ENCODE peak calls at places on chromosome X, in nine cellular contexts. One of them, this sample, is unnamed.

GRCh38 chrX:24646745-24647182 is 383 bp downstream of the PCYT1B start:
- DNase-seq in tibial artery: no peak
- DNase-seq in upper lobe of right lung: no peak
- DNase-seq in heart right ventricle: no peak
- DNase-seq in hepatocyte: peak
- DNase-seq in mammary epithelial cell: no peak
- DNase-seq in breast epithelium: no peak
- DNase-seq in HCT116: no peak
- DNase-seq in IMR-90: no peak
- DNase-seq in this sample: no peak

GRCh38 chrX:81304545-81304944 is 102.6 kb downstream of the SH3BGRL start:
- DNase-seq in breast epithelium: no peak
- DNase-seq in IMR-90: no peak
- DNase-seq in upper lobe of right lung: no peak
- DNase-seq in heart right ventricle: no peak
- DNase-seq in tibial artery: no peak
- DNase-seq in hepatocyte: no peak
- DNase-seq in mammary epithelial cell: no peak
- DNase-seq in HCT116: no peak
- DNase-seq in this sample: no peak

GRCh38 chrX:150268839-150269238 is 94.3 kb upstream of the MAMLD1 start:
- DNase-seq in upper lobe of right lung: no peak
- DNase-seq in breast epithelium: no peak
- DNase-seq in hepatocyte: no peak
- DNase-seq in IMR-90: no peak
- DNase-seq in tibial artery: no peak
- DNase-seq in HCT116: no peak
- DNase-seq in mammary epithelial cell: no peak
- DNase-seq in heart right ventricle: no peak
- DNase-seq in this sample: no peak

GRCh38 chrX:54495814-54496516 is at the start of gene FGD1:
- DNase-seq in breast epithelium: peak
- DNase-seq in upper lobe of right lung: peak
- DNase-seq in IMR-90: peak
- DNase-seq in tibial artery: peak
- DNase-seq in heart right ventricle: peak
- DNase-seq in HCT116: no peak
- DNase-seq in mammary epithelial cell: peak
- DNase-seq in hepatocyte: peak
- DNase-seq in this sample: peak

GRCh38 chrX:42544883-42545282 is 233.1 kb downstream of the PPP1R2C start:
- DNase-seq in heart right ventricle: no peak
- DNase-seq in tibial artery: no peak
- DNase-seq in HCT116: no peak
- DNase-seq in mammary epithelial cell: no peak
- DNase-seq in hepatocyte: no peak
- DNase-seq in upper lobe of right lung: no peak
- DNase-seq in IMR-90: no peak
- DNase-seq in breast epithelium: no peak
- DNase-seq in this sample: no peak

GRCh38 chrX:55767100-55767499 is 49.6 kb downstream of the RRAGB start:
- DNase-seq in breast epithelium: no peak
- DNase-seq in hepatocyte: no peak
- DNase-seq in HCT116: no peak
- DNase-seq in upper lobe of right lung: no peak
- DNase-seq in mammary epithelial cell: peak
- DNase-seq in heart right ventricle: no peak
- DNase-seq in IMR-90: peak
- DNase-seq in tibial artery: no peak
- DNase-seq in this sample: no peak

GRCh38 chrX:110086916-110087484 is 84.1 kb downstream of the TMEM164 start:
- DNase-seq in hepatocyte: peak
- DNase-seq in IMR-90: peak
- DNase-seq in upper lobe of right lung: no peak
- DNase-seq in tibial artery: no peak
- DNase-seq in heart right ventricle: no peak
- DNase-seq in breast epithelium: no peak
- DNase-seq in mammary epithelial cell: peak
- DNase-seq in HCT116: peak
- DNase-seq in this sample: no peak

GRCh38 chrX:103413981-103414380 is 37.6 kb downstream of the BEX3 start:
- DNase-seq in HCT116: no peak
- DNase-seq in upper lobe of right lung: no peak
- DNase-seq in tibial artery: no peak
- DNase-seq in heart right ventricle: no peak
- DNase-seq in breast epithelium: no peak
- DNase-seq in IMR-90: no peak
- DNase-seq in mammary epithelial cell: no peak
- DNase-seq in hepatocyte: no peak
- DNase-seq in this sample: no peak

GRCh38 chrX:106168107-106168506 is at the start of gene PWWP3B:
- DNase-seq in HCT116: peak
- DNase-seq in heart right ventricle: peak
- DNase-seq in tibial artery: no peak
- DNase-seq in breast epithelium: peak
- DNase-seq in hepatocyte: peak
- DNase-seq in upper lobe of right lung: peak
- DNase-seq in IMR-90: no peak
- DNase-seq in mammary epithelial cell: peak
- DNase-seq in this sample: peak

GRCh38 chrX:281166-281999 is at the start of gene PLCXD1:
- DNase-seq in upper lobe of right lung: peak
- DNase-seq in breast epithelium: no peak
- DNase-seq in HCT116: no peak
- DNase-seq in IMR-90: peak
- DNase-seq in hepatocyte: peak
- DNase-seq in heart right ventricle: no peak
- DNase-seq in tibial artery: no peak
- DNase-seq in mammary epithelial cell: no peak
- DNase-seq in this sample: peak

GRCh38 chrX:37830371-37830770 is 17.0 kb downstream of the DYNLT3 start:
- DNase-seq in heart right ventricle: no peak
- DNase-seq in breast epithelium: no peak
- DNase-seq in hepatocyte: no peak
- DNase-seq in upper lobe of right lung: no peak
- DNase-seq in HCT116: no peak
- DNase-seq in IMR-90: peak
- DNase-seq in mammary epithelial cell: no peak
- DNase-seq in tibial artery: no peak
- DNase-seq in this sample: no peak

GRCh38 chrX:48504261-48504660 is 4.5 kb upstream of the PORCN start:
- DNase-seq in tibial artery: no peak
- DNase-seq in mammary epithelial cell: no peak
- DNase-seq in hepatocyte: no peak
- DNase-seq in upper lobe of right lung: no peak
- DNase-seq in heart right ventricle: no peak
- DNase-seq in HCT116: no peak
- DNase-seq in breast epithelium: no peak
- DNase-seq in IMR-90: no peak
- DNase-seq in this sample: no peak

GRCh38 chrX:14039344-14039743 is 9.7 kb upstream of the GEMIN8 start:
- DNase-seq in mammary epithelial cell: peak
- DNase-seq in heart right ventricle: no peak
- DNase-seq in tibial artery: no peak
- DNase-seq in hepatocyte: peak
- DNase-seq in upper lobe of right lung: no peak
- DNase-seq in breast epithelium: no peak
- DNase-seq in HCT116: no peak
- DNase-seq in IMR-90: peak
- DNase-seq in this sample: no peak

GRCh38 chrX:39577206-39577605 is 520.6 kb downstream of the BCOR start:
- DNase-seq in tibial artery: no peak
- DNase-seq in mammary epithelial cell: no peak
- DNase-seq in upper lobe of right lung: no peak
- DNase-seq in hepatocyte: peak
- DNase-seq in breast epithelium: no peak
- DNase-seq in HCT116: no peak
- DNase-seq in heart right ventricle: no peak
- DNase-seq in IMR-90: no peak
- DNase-seq in this sample: no peak
- H3K27ac ChIP-seq in tibial artery: no peak
- H3K27ac ChIP-seq in mammary epithelial cell: no peak
- H3K27ac ChIP-seq in upper lobe of right lung: no peak
- H3K27ac ChIP-seq in hepatocyte: peak
- H3K27ac ChIP-seq in breast epithelium: no peak
- H3K27ac ChIP-seq in HCT116: no peak
- H3K27ac ChIP-seq in heart right ventricle: no peak
- H3K27ac ChIP-seq in IMR-90: no peak
- H3K27ac ChIP-seq in this sample: no peak

DNA sequence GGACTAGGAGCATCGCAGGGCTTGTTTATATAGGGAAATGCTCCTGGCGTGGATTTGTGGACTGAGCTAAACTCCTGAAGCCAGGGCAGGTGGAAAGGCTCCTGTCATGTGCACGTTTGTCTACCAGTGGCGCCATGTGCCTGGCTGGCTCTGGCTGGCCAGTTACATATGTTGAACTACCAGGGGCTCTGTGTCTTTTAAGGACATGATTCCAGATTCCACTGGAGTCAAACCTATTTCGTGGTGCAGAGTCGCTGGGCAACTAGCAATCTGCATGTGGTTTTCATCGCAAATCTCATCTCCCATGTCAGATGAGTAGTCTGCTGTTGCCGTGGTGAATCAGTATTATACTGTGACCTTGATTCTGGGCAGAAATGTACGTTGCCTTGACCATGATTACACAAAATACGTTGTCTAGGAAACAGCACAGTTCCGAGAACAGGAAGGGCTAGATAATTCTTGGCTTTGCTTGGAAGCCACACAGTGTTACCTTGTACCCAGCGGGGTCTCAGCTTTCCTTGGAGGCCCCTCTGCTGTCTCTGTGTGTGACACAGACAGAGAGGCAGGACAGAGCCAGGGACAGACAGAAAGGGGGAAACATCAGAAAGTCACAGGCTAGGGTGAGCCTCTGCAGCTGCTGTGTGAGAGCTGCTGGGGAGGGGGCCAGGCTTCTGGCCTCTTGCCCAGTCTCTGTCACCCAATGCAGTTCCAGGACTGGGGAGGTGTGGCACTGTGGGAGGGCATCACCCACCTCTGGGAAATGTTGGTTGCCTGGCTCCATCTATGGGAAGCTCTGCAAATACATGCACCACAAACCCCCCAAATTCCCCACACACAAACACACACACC is 19.2 kb downstream of the PNMA6E start:
- DNase-seq in heart right ventricle: no peak
- DNase-seq in mammary epithelial cell: peak
- DNase-seq in HCT116: no peak
- DNase-seq in hepatocyte: peak
- DNase-seq in IMR-90: peak
- DNase-seq in breast epithelium: no peak
- DNase-seq in tibial artery: no peak
- DNase-seq in upper lobe of right lung: no peak
- DNase-seq in this sample: no peak
- TF ChIP-seq CTCF in heart right ventricle: no peak
- TF ChIP-seq CTCF in mammary epithelial cell: peak
- TF ChIP-seq CTCF in HCT116: no peak
- TF ChIP-seq CTCF in hepatocyte: peak
- TF ChIP-seq CTCF in IMR-90: peak
- TF ChIP-seq CTCF in breast epithelium: no peak
- TF ChIP-seq CTCF in tibial artery: no peak
- TF ChIP-seq CTCF in upper lobe of right lung: no peak
- TF ChIP-seq CTCF in this sample: no peak

GRCh38 chrX:153807976-153808375 is 13.5 kb downstream of the SSR4 start:
- DNase-seq in mammary epithelial cell: no peak
- DNase-seq in upper lobe of right lung: no peak
- DNase-seq in heart right ventricle: no peak
- DNase-seq in hepatocyte: no peak
- DNase-seq in HCT116: no peak
- DNase-seq in tibial artery: no peak
- DNase-seq in breast epithelium: no peak
- DNase-seq in IMR-90: no peak
- DNase-seq in this sample: no peak

GRCh38 chrX:153805436-153805835 is 11.0 kb downstream of the SSR4 start:
- DNase-seq in HCT116: no peak
- DNase-seq in mammary epithelial cell: no peak
- DNase-seq in heart right ventricle: no peak
- DNase-seq in upper lobe of right lung: no peak
- DNase-seq in hepatocyte: no peak
- DNase-seq in tibial artery: no peak
- DNase-seq in breast epithelium: no peak
- DNase-seq in IMR-90: no peak
- DNase-seq in this sample: no peak

GRCh38 chrX:153804621-153805020 is 10.2 kb downstream of the SSR4 start:
- DNase-seq in upper lobe of right lung: no peak
- DNase-seq in tibial artery: no peak
- DNase-seq in IMR-90: no peak
- DNase-seq in mammary epithelial cell: no peak
- DNase-seq in heart right ventricle: no peak
- DNase-seq in HCT116: no peak
- DNase-seq in hepatocyte: no peak
- DNase-seq in breast epithelium: no peak
- DNase-seq in this sample: no peak

GRCh38 chrX:153804100-153804595 is 9.7 kb downstream of the SSR4 start:
- DNase-seq in upper lobe of right lung: no peak
- DNase-seq in HCT116: no peak
- DNase-seq in breast epithelium: no peak
- DNase-seq in heart right ventricle: no peak
- DNase-seq in hepatocyte: no peak
- DNase-seq in tibial artery: no peak
- DNase-seq in mammary epithelial cell: no peak
- DNase-seq in IMR-90: no peak
- DNase-seq in this sample: no peak

GRCh38 chrX:153806999-153807575 is 12.6 kb downstream of the SSR4 start:
- DNase-seq in upper lobe of right lung: no peak
- DNase-seq in HCT116: no peak
- DNase-seq in breast epithelium: no peak
- DNase-seq in IMR-90: no peak
- DNase-seq in tibial artery: no peak
- DNase-seq in mammary epithelial cell: no peak
- DNase-seq in hepatocyte: no peak
- DNase-seq in heart right ventricle: no peak
- DNase-seq in this sample: no peak
- H3K27ac ChIP-seq in upper lobe of right lung: no peak
- H3K27ac ChIP-seq in HCT116: no peak
- H3K27ac ChIP-seq in breast epithelium: no peak
- H3K27ac ChIP-seq in IMR-90: no peak
- H3K27ac ChIP-seq in tibial artery: no peak
- H3K27ac ChIP-seq in mammary epithelial cell: no peak
- H3K27ac ChIP-seq in hepatocyte: no peak
- H3K27ac ChIP-seq in heart right ventricle: no peak
- H3K27ac ChIP-seq in this sample: no peak

DNA sequence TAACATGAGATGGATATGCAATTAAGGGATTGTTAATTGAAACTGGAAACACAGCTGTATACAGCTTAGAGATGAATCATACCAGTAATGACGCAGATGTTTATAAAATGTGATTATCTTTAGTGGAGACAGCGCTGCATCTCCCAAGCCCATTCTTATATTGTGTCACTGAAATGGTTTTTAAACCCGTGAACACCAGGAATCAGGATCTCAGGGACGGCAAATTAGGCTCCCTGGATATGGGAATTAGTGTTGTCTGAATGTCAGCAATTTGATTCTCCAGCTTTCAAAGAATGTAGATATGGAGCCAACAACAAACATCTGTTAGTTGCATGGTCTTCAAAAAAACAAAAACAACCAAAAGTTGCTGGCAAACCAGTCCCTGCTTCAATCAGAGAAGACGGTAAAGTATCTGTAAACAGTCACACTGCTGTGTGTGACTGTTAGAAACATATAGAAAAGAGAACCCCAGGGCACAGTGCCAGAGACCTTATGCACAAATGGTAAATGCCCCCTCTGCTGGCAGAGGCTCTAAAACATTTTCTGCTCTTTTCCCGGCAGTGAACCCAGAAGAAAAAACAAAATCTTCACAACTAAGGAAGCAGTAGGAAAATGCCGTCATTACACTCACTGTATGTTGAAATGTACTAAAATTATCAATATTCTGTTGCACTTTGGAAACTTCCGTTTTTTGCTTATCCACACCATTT is 351.9 kb upstream of the FTHL17 start:
- DNase-seq in heart right ventricle: no peak
- DNase-seq in breast epithelium: no peak
- DNase-seq in HCT116: no peak
- DNase-seq in hepatocyte: peak
- DNase-seq in IMR-90: peak
- DNase-seq in tibial artery: no peak
- DNase-seq in upper lobe of right lung: no peak
- DNase-seq in mammary epithelial cell: peak
- DNase-seq in this sample: peak
- TF ChIP-seq CTCF in heart right ventricle: no peak
- TF ChIP-seq CTCF in breast epithelium: no peak
- TF ChIP-seq CTCF in HCT116: no peak
- TF ChIP-seq CTCF in hepatocyte: peak
- TF ChIP-seq CTCF in IMR-90: peak
- TF ChIP-seq CTCF in tibial artery: no peak
- TF ChIP-seq CTCF in upper lobe of right lung: peak
- TF ChIP-seq CTCF in mammary epithelial cell: peak
- TF ChIP-seq CTCF in this sample: peak

This sample was measured in left ventricle myocardium inferior.